ENCODE peak calls at places on chromosomes 2 and 18, in ten cellular contexts. E, A, Z, N, F, K, I, R, H and V are unnamed samples.

GRCh38 chr2:66030553-66030952 is 404.4 kb upstream of the MEIS1 start:
- DNase-seq in E (no peak), A (no peak), Z (no peak), N (no peak), F (no peak), K (peak; percentile 14), I (no peak), R (no peak), H (no peak), V (no peak)

GRCh38 chr2:216163518-216163917 is 54.4 kb downstream of the XRCC5 start:
- DNase-seq in E (no peak), A (no peak), Z (no peak), N (no peak), F (no peak), K (no peak), I (no peak), R (no peak), H (no peak), V (no peak)

GRCh38 chr2:19993731-19994130 is 3.8 kb upstream of the WDR35 start:
- DNase-seq in E (no peak), A (no peak), Z (no peak), N (no peak), F (no peak), K (no peak), I (no peak), R (no peak), H (no peak), V (no peak)

GRCh38 chr2:67234443-67234842 is 162.7 kb upstream of the ETAA1 start:
- DNase-seq in E (no peak), A (no peak), Z (no peak), N (no peak), F (no peak), K (peak; percentile 3), I (no peak), R (no peak), H (no peak), V (no peak)

GRCh38 chr2:230668184-230668938 is 44.3 kb upstream of the CAB39 start:
- DNase-seq in E (peak; percentile 59), A (peak; percentile 71), Z (no peak), N (peak; percentile 80), F (no peak), K (no peak), I (no peak), R (peak; percentile 54), H (no peak), V (no peak)

GRCh38 chr2:235595420-235596010 is 101.7 kb downstream of the AGAP1 start:
- DNase-seq in E (peak; percentile 66), A (no peak), Z (peak; percentile 73), N (peak; percentile 67), F (no peak), K (peak; percentile 83), I (peak; percentile 17), R (peak; percentile 31), H (peak; percentile 53), V (no peak)

GRCh38 chr18:79685971-79686370 is 6.4 kb downstream of the CTDP1 start:
- DNase-seq in E (no peak), A (no peak), Z (no peak), N (no peak), F (no peak), K (peak; percentile 7), I (no peak), R (no peak), H (no peak), V (no peak)

GRCh38 chr2:237025090-237025865 is 60.4 kb upstream of the COPS8 start:
- DNase-seq in E (no peak), A (no peak), Z (no peak), N (no peak), F (peak; percentile 20), K (no peak), I (no peak), R (no peak), H (no peak), V (no peak)

GRCh38 chr2:144703852-144704324 is 184.0 kb upstream of the ZEB2 start:
- DNase-seq in E (peak; percentile 28), A (no peak), Z (no peak), N (peak; percentile 44), F (no peak), K (no peak), I (no peak), R (no peak), H (no peak), V (no peak)

GRCh38 chr2:127829845-127830246 is 18.9 kb upstream of the WDR33 start:
- DNase-seq in E (no peak), A (peak; percentile 90), Z (no peak), N (no peak), F (no peak), K (peak; percentile 50), I (peak; percentile 33), R (peak; percentile 60), H (no peak), V (no peak)

GRCh38 chr2:235599596-235600338 is 105.9 kb downstream of the AGAP1 start:
- DNase-seq in E (no peak), A (no peak), Z (no peak), N (no peak), F (no peak), K (no peak), I (no peak), R (no peak), H (no peak), V (no peak)

GRCh38 chr2:127537142-127537541 is 1.7 kb downstream of the MYO7B start:
- DNase-seq in E (no peak), A (no peak), Z (no peak), N (no peak), F (no peak), K (no peak), I (no peak), R (no peak), H (no peak), V (no peak)

GRCh38 chr2:125408839-125409502 is 1247.0 kb upstream of the GYPC start:
- DNase-seq in E (no peak), A (no peak), Z (no peak), N (no peak), F (no peak), K (no peak), I (no peak), R (no peak), H (no peak), V (no peak)

GRCh38 chr18:77000527-77000926 is 132.1 kb downstream of the MBP start:
- DNase-seq in E (no peak), A (no peak), Z (peak; percentile 52), N (peak; percentile 69), F (no peak), K (peak; percentile 88), I (peak; percentile 44), R (peak; percentile 51), H (peak; percentile 30), V (no peak)

GRCh38 chr2:212176151-212176550 is 362.5 kb downstream of the ERBB4 start:
- DNase-seq in E (no peak), A (no peak), Z (no peak), N (no peak), F (no peak), K (no peak), I (no peak), R (no peak), H (no peak), V (no peak)

GRCh38 chr18:13800505-13801259 is 23.3 kb upstream of the MC5R start:
- DNase-seq in E (peak; percentile 77), A (no peak), Z (peak; percentile 68), N (peak; percentile 76), F (peak; percentile 7), K (peak; percentile 82), I (no peak), R (peak; percentile 54), H (peak; percentile 65), V (peak; percentile 48)

GRCh38 chr2:129242201-129242710 is 737.2 kb upstream of the RAB6C start:
- DNase-seq in E (no peak), A (no peak), Z (no peak), N (no peak), F (no peak), K (no peak), I (no peak), R (no peak), H (no peak), V (no peak)

GRCh38 chr2:184210329-184210728 is 388.0 kb upstream of the ZNF804A start:
- DNase-seq in E (no peak), A (no peak), Z (no peak), N (no peak), F (no peak), K (no peak), I (no peak), R (no peak), H (no peak), V (no peak)

GRCh38 chr18:1618364-1618763 is 713.7 kb downstream of the ADCYAP1 start:
- DNase-seq in E (no peak), A (no peak), Z (no peak), N (no peak), F (no peak), K (no peak), I (no peak), R (no peak), H (no peak), V (no peak)

GRCh38 chr2:240229603-240230423 is 89.4 kb upstream of the OTOS start:
- DNase-seq in E (no peak), A (no peak), Z (peak; percentile 10), N (no peak), F (no peak), K (no peak), I (no peak), R (no peak), H (no peak), V (no peak)

GRCh38 chr2:165827219-165827920 is 33.3 kb upstream of the GALNT3 start:
- DNase-seq in E (no peak), A (no peak), Z (no peak), N (no peak), F (no peak), K (no peak), I (no peak), R (no peak), H (no peak), V (no peak)

GRCh38 chr2:111118455-111119003 is 2.2 kb upstream of the BCL2L11 start:
- DNase-seq in E (peak; percentile 41), A (no peak), Z (no peak), N (peak; percentile 46), F (no peak), K (peak; percentile 57), I (no peak), R (peak; percentile 43), H (no peak), V (no peak)
- H3K27me3 ChIP-seq in E (peaks cover 28% of the 10 kb centered on the region), A (peaks cover 41% of the 10 kb centered on the region), Z (no peaks in the 10 kb centered on the region), N (peaks cover 2% of the 10 kb centered on the region), F (no peaks in the 10 kb centered on the region), K (peaks cover 47% of the 10 kb centered on the region), I (peaks cover 31% of the 10 kb centered on the region), R (peaks cover 16% of the 10 kb centered on the region), H (no peaks in the 10 kb centered on the region), V (no peaks in the 10 kb centered on the region)

GRCh38 chr2:220293966-220294365 is 666.5 kb downstream of the SLC4A3 start:
- DNase-seq in E (no peak), A (no peak), Z (no peak), N (no peak), F (no peak), K (no peak), I (no peak), R (no peak), H (no peak), V (no peak)
- H3K27me3 ChIP-seq in E (no peaks in the 10 kb centered on the region), A (no peaks in the 10 kb centered on the region), Z (no peaks in the 10 kb centered on the region), N (no peaks in the 10 kb centered on the region), F (no peaks in the 10 kb centered on the region), K (no peaks in the 10 kb centered on the region), I (no peaks in the 10 kb centered on the region), R (no peaks in the 10 kb centered on the region), H (no peaks in the 10 kb centered on the region), V (no peaks in the 10 kb centered on the region)

GRCh38 chr18:50126466-50126865 is 68.5 kb downstream of the MYO5B start:
- DNase-seq in E (no peak), A (no peak), Z (no peak), N (no peak), F (no peak), K (no peak), I (no peak), R (no peak), H (no peak), V (no peak)
- H3K27me3 ChIP-seq in E (peaks cover 13% of the 10 kb centered on the region), A (no peaks in the 10 kb centered on the region), Z (no peaks in the 10 kb centered on the region), N (no peaks in the 10 kb centered on the region), F (no peaks in the 10 kb centered on the region), K (no peaks in the 10 kb centered on the region), I (no peaks in the 10 kb centered on the region), R (no peaks in the 10 kb centered on the region), H (no peaks in the 10 kb centered on the region), V (no peaks in the 10 kb centered on the region)

GRCh38 chr2:148865515-148865914 is 9.5 kb upstream of the KIF5C start:
- DNase-seq in E (no peak), A (no peak), Z (no peak), N (no peak), F (no peak), K (no peak), I (no peak), R (no peak), H (no peak), V (no peak)
- H3K27me3 ChIP-seq in E (peaks cover 23% of the 10 kb centered on the region), A (no peaks in the 10 kb centered on the region), Z (no peaks in the 10 kb centered on the region), N (peaks cover 1% of the 10 kb centered on the region), F (no peaks in the 10 kb centered on the region), K (no peaks in the 10 kb centered on the region), I (no peaks in the 10 kb centered on the region), R (no peaks in the 10 kb centered on the region), H (no peaks in the 10 kb centered on the region), V (no peaks in the 10 kb centered on the region)